ENCODE peak calls at places on chromosomes 3 and 15, in eight cellular contexts. P is gastrocnemius medialis, R is spleen, Q is K562, J is IMR-90, L is esophagus muscularis mucosa, X is A549, U is HCT116. S is an unnamed sample.

GRCh38 chr15:48580736-48581135 is 64.8 kb downstream of the FBN1 start:
- DNase-seq in P (no peak), R (no peak), Q (no peak), J (no peak), L (no peak), X (no peak), U (no peak), S (no peak)

GRCh38 chr15:99157456-99157855 is 52.6 kb downstream of the SYNM start:
- DNase-seq in P (no peak), R (no peak), Q (no peak), J (peak), L (no peak), X (no peak), U (no peak), S (no peak)

GRCh38 chr3:196757876-196758739 is 18.5 kb downstream of the PAK2 start:
- DNase-seq in P (no peak), R (no peak), Q (no peak), J (peak), L (no peak), X (peak), U (no peak), S (no peak)

GRCh38 chr3:136862611-136862951 is 573 bp downstream of the NCK1 start:
- DNase-seq in P (peak), R (no peak), Q (peak), J (peak), L (peak), X (peak), U (peak), S (peak)

GRCh38 chr3:114418724-114419543 is 125.1 kb downstream of the TIGIT start:
- DNase-seq in P (no peak), R (no peak), Q (peak), J (peak), L (no peak), X (peak), U (peak), S (no peak)

GRCh38 chr3:45021524-45021923 is 4.6 kb upstream of the CLEC3B start:
- DNase-seq in P (peak), R (no peak), Q (no peak), J (no peak), L (no peak), X (no peak), U (no peak), S (no peak)

GRCh38 chr3:77407454-77407853 is 367.6 kb downstream of the ROBO2 start:
- DNase-seq in P (no peak), R (no peak), Q (no peak), J (no peak), L (no peak), X (no peak), U (no peak), S (no peak)

GRCh38 chr15:92068121-92068520 is 214.6 kb downstream of the SLCO3A1 start:
- DNase-seq in P (no peak), R (no peak), Q (no peak), J (peak), L (no peak), X (no peak), U (no peak), S (no peak)

GRCh38 chr3:50649451-50649931 is 25.2 kb upstream of the DOCK3 start:
- DNase-seq in P (peak), R (no peak), Q (no peak), J (no peak), L (no peak), X (no peak), U (no peak), S (no peak)

GRCh38 chr3:197811343-197811742 is 20.3 kb downstream of the LRCH3 start:
- DNase-seq in P (peak), R (no peak), Q (peak), J (peak), L (no peak), X (no peak), U (no peak), S (no peak)

GRCh38 chr3:114659109-114660081 is 365.6 kb downstream of the TIGIT start:
- DNase-seq in P (peak), R (no peak), Q (no peak), J (no peak), L (no peak), X (no peak), U (no peak), S (no peak)

GRCh38 chr3:122947621-122948202 is 79.9 kb downstream of the SEMA5B start:
- DNase-seq in P (no peak), R (peak), Q (no peak), J (peak), L (no peak), X (peak), U (no peak), S (no peak)

GRCh38 chr3:65153850-65154512 is 466.2 kb upstream of the ADAMTS9 start:
- DNase-seq in P (no peak), R (no peak), Q (no peak), J (no peak), L (no peak), X (no peak), U (no peak), S (no peak)

GRCh38 chr15:73813071-73813470 is 59.9 kb upstream of the INSYN1 start:
- DNase-seq in P (no peak), R (peak), Q (no peak), J (no peak), L (no peak), X (no peak), U (no peak), S (no peak)

GRCh38 chr3:129794319-129795201 is 99.0 kb downstream of the TMCC1 start:
- DNase-seq in P (no peak), R (peak), Q (no peak), J (no peak), L (no peak), X (peak), U (peak), S (peak)

GRCh38 chr3:42402394-42403100 is 7.9 kb downstream of the LYZL4 start:
- DNase-seq in P (no peak), R (no peak), Q (no peak), J (no peak), L (no peak), X (no peak), U (no peak), S (no peak)

GRCh38 chr3:38465588-38466154 is 12.0 kb downstream of the ACVR2B start:
- DNase-seq in P (no peak), R (no peak), Q (no peak), J (no peak), L (no peak), X (no peak), U (no peak), S (no peak)

GRCh38 chr3:39809181-39809994 is at the start of gene MYRIP:
- DNase-seq in P (peak), R (peak), Q (peak), J (no peak), L (no peak), X (no peak), U (no peak), S (peak)

GRCh38 chr3:198070871-198071270 is 110.9 kb downstream of the LMLN start:
- DNase-seq in P (no peak), R (no peak), Q (no peak), J (no peak), L (no peak), X (no peak), U (no peak), S (no peak)

GRCh38 chr15:52368402-52368801 is 72.8 kb upstream of the MYO5C start:
- DNase-seq in P (no peak), R (no peak), Q (no peak), J (no peak), L (no peak), X (no peak), U (no peak), S (no peak)

GRCh38 chr3:86793786-86794185 is 197.2 kb downstream of the VGLL3 start:
- DNase-seq in P (no peak), R (no peak), Q (no peak), J (peak), L (no peak), X (peak), U (no peak), S (no peak)

GRCh38 chr3:10260211-10260701 is 12.0 kb downstream of the TATDN2 start:
- DNase-seq in P (no peak), R (peak), Q (no peak), J (no peak), L (no peak), X (no peak), U (no peak), S (no peak)

GRCh38 chr3:10262027-10262426 is 13.8 kb downstream of the TATDN2 start:
- DNase-seq in P (no peak), R (peak), Q (no peak), J (no peak), L (no peak), X (no peak), U (no peak), S (no peak)

GRCh38 chr3:10265833-10266232 is 17.6 kb downstream of the TATDN2 start:
- DNase-seq in P (no peak), R (peak), Q (no peak), J (no peak), L (no peak), X (no peak), U (no peak), S (no peak)

GRCh38 chr3:10259798-10260197 is 11.5 kb downstream of the TATDN2 start:
- DNase-seq in P (no peak), R (peak), Q (no peak), J (no peak), L (no peak), X (no peak), U (no peak), S (no peak)

DNA sequence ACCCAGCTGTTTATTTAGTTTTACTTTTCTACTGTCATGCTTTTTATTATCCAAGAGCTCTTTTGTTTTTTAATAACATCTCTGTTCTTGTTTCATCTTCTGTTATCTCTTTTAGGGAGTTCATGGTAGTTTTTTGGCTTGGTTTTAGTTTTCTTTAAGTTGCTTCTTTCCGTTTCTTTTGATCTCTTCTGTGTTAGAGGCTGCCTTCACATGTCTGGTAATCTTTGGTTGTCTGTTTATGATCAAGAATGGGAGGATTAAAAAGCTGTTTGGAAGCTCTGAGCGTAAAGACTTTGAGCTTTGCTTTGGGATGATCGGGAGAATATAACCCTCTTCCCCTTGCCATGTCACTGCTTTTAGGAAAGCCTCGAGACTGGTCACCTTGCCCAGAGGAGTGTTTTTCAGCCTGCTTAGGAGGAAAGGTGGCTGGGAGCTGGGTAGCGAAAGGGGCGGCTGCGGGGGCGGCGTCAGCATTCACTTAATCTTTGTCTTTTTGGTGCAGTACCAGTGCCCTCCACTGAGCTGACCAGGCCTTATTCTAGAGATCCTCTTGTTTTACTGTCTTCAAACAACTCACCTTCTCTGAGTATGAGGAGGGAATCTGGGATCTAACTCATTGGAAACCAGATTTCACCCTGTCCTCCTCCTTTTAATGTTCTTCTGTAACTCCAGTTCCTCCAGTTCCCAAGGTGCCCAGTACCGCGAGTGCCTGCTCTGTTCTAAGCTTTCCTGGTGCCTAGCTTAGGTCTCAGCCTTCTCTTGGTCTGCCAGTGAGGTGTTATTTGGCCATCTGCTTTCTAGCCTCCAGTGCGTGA is 15.5 kb downstream of the TATDN2 start:
- DNase-seq in P (no peak), R (peak), Q (peak), J (peak), L (no peak), X (peak), U (peak), S (peak)
- TF ChIP-seq CTCF in P (peak), R (no peak), Q (peak), J (peak), L (peak), X (peak), U (no peak), S (peak)

GRCh38 chr3:188746291-188746783 is 425.4 kb upstream of the TPRG1 start:
- DNase-seq in P (no peak), R (no peak), Q (no peak), J (peak), L (no peak), X (peak), U (no peak), S (no peak)
- TF ChIP-seq POLR2A in P (no peak), R (no peak), Q (no peak), J (no peak), L (no peak), X (no peak), U (no peak), S (no peak)

GRCh38 chr3:17798000-17798399 is 55.6 kb upstream of the TBC1D5 start:
- DNase-seq in P (no peak), R (no peak), Q (no peak), J (no peak), L (peak), X (peak), U (no peak), S (no peak)
- TF ChIP-seq CTCF in P (no peak), R (no peak), Q (peak), J (no peak), L (no peak), X (no peak), U (peak), S (no peak)

DNA sequence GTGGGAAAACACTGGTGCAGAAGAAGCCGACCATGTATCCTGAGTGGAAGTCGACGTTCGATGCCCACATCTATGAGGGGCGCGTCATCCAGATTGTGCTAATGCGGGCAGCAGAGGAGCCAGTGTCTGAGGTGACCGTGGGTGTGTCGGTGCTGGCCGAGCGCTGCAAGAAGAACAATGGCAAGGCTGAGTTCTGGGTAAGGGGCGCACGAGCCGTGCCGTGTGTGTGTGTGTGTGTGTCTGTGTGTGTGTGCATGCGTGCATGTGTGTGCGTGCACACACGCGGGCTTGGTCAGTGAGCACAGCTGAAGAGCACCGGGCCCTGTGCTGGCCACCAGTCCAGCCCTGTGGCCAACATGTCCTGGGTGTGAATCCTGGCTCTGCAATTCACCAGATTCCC is 18.6 kb downstream of the PRKCD start:
- DNase-seq in P (no peak), R (peak), Q (no peak), J (no peak), L (no peak), X (no peak), U (no peak), S (no peak)
- TF ChIP-seq POLR2A in P (no peak), R (no peak), Q (no peak), J (no peak), L (no peak), X (no peak), U (no peak), S (no peak)

GRCh38 chr3:25468866-25469319 is 40.8 kb downstream of the RARB start:
- DNase-seq in P (peak), R (peak), Q (no peak), J (no peak), L (no peak), X (no peak), U (no peak), S (peak)
- TF ChIP-seq CTCF in P (peak), R (peak), Q (peak), J (no peak), L (no peak), X (no peak), U (no peak), S (no peak)

GRCh38 chr3:127688416-127689265 is 15.9 kb downstream of the ABTB1 start:
- DNase-seq in P (peak), R (peak), Q (no peak), J (peak), L (no peak), X (no peak), U (no peak), S (no peak)
- TF ChIP-seq POLR2A in P (no peak), R (no peak), Q (no peak), J (no peak), L (no peak), X (no peak), U (no peak), S (no peak)

DNA sequence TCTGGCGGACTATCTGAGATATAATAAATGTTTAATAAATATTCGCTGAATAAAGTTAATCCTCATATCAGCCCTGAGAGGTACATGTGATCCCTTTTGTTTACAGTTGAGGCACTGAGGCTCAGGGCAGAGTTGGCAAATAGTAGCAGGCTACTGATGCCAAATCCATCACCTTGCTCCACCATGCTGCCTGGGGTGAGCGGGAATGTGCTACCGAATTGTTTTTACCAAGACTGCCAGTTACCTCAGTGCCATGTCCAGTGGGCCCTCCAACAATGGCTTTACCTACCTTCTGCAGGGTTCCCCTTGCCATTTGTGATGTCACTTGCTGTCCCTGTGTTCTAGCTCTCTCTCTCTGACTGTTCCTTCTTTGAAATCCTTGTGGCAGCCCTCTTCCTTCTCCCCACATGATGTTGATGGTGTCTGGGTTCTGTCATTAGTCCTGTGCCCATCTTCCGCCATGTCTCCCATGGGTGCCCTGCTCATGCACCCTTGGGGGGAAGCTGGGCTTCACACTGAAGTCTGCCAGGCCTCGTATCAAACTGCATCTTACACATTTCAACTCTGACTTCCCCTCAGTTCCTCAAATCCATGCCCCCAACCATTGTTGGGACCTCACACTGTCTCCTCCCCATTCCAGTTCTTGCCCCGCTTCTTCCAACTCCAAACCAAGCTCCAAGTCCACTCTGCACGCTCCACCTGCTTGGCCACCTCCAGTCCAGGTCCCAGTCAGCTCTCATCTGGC is 35.4 kb downstream of the SLCO2A1 start:
- DNase-seq in P (no peak), R (no peak), Q (no peak), J (no peak), L (no peak), X (no peak), U (no peak), S (no peak)
- TF ChIP-seq CTCF in P (no peak), R (no peak), Q (no peak), J (no peak), L (no peak), X (no peak), U (no peak), S (no peak)

DNA sequence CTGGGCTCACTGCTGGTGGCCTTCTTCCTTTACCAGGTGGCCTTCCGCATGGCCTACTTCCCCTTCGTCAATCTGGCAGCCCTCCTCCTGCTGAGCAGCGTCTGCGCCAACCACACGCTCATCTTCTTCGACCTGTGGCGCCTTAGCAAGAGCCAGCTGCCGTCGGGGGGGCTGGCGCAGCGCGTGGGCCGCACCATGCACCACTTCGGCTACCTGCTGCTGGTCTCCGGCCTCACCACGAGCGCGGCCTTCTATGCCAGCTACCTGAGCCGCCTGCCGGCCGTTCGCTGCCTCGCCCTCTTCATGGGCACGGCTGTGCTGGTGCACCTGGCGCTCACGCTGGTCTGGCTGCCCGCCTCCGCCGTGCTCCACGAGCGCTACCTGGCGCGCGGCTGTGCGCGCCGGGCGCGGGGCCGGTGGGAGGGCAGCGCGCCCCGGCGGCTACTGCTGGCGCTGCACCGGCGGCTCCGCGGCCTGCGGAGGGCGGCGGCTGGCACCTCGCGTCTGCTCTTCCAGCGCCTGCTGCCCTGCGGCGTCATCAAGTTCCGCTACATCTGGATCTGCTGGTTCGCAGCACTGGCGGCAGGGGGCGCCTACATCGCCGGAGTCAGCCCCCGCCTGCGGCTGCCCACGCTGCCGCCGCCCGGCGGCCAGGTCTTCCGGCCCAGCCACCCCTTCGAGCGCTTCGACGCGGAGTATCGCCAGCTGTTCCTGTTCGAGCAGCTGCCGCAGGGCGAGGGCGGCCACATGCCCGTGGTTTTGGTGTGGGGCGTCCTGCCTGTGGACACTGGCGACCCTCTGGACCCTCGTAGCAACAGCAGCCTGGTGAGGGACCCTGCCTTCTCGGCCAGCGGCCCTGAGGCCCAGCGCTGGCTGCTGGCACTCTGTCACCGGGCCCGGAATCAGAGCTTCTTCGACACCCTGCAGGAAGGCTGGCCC is 9.9 kb downstream of the DISP2 start:
- DNase-seq in P (peak), R (peak), Q (peak), J (peak), L (no peak), X (peak), U (peak), S (peak)
- TF ChIP-seq POLR2A in P (no peak), R (no peak), Q (no peak), J (no peak), L (no peak), X (no peak), U (no peak), S (peak)

S was measured in Peyer's patch.